ENCODE peak calls at places on chromosome 10, in four cellular contexts. One of them, this sample, is unnamed. For H3K4me1, the result is how much of the 10 kb centered on the place peaks cover.

GRCh38 chr10:11424456-11425287 is 186.8 kb downstream of the USP6NL start:
- DNase-seq in right cardiac atrium: peak
- DNase-seq in Panc1: peak
- DNase-seq in lower lobe of right lung: peak
- DNase-seq in this sample: no peak

GRCh38 chr10:104316321-104317099 is 21.8 kb downstream of the ITPRIP start:
- DNase-seq in right cardiac atrium: no peak
- DNase-seq in Panc1: no peak
- DNase-seq in lower lobe of right lung: no peak
- DNase-seq in this sample: no peak

GRCh38 chr10:116831790-116832189 is 17.5 kb upstream of the ENO4 start:
- DNase-seq in right cardiac atrium: peak
- DNase-seq in Panc1: no peak
- DNase-seq in lower lobe of right lung: no peak
- DNase-seq in this sample: no peak

GRCh38 chr10:114320249-114321116 is 81.4 kb downstream of the VWA2 start:
- DNase-seq in right cardiac atrium: no peak
- DNase-seq in Panc1: no peak
- DNase-seq in lower lobe of right lung: no peak
- DNase-seq in this sample: peak

GRCh38 chr10:118017850-118018249 is 28.9 kb downstream of the RAB11FIP2 start:
- DNase-seq in right cardiac atrium: no peak
- DNase-seq in Panc1: no peak
- DNase-seq in lower lobe of right lung: peak
- DNase-seq in this sample: no peak

GRCh38 chr10:44860811-44861751 is 50.1 kb upstream of the TMEM72 start:
- DNase-seq in right cardiac atrium: peak
- DNase-seq in Panc1: no peak
- DNase-seq in lower lobe of right lung: no peak
- DNase-seq in this sample: no peak

GRCh38 chr10:953836-954235 is 22.3 kb upstream of the LARP4B start:
- DNase-seq in right cardiac atrium: no peak
- DNase-seq in Panc1: no peak
- DNase-seq in lower lobe of right lung: no peak
- DNase-seq in this sample: no peak

GRCh38 chr10:79434816-79435215 is 10.6 kb downstream of the ZCCHC24 start:
- DNase-seq in right cardiac atrium: peak
- DNase-seq in Panc1: no peak
- DNase-seq in lower lobe of right lung: no peak
- DNase-seq in this sample: no peak

GRCh38 chr10:59880976-59881510 is 25.3 kb downstream of the CCDC6 start:
- DNase-seq in right cardiac atrium: no peak
- DNase-seq in Panc1: no peak
- DNase-seq in lower lobe of right lung: no peak
- DNase-seq in this sample: no peak

GRCh38 chr10:132282667-132283603 is 24.8 kb downstream of the STK32C start:
- DNase-seq in right cardiac atrium: peak
- DNase-seq in Panc1: no peak
- DNase-seq in lower lobe of right lung: peak
- DNase-seq in this sample: peak

GRCh38 chr10:132283604-132284382 is 24.0 kb downstream of the STK32C start:
- DNase-seq in right cardiac atrium: peak
- DNase-seq in Panc1: no peak
- DNase-seq in lower lobe of right lung: peak
- DNase-seq in this sample: no peak

GRCh38 chr10:132279873-132280645 is 27.7 kb downstream of the STK32C start:
- DNase-seq in right cardiac atrium: peak
- DNase-seq in Panc1: no peak
- DNase-seq in lower lobe of right lung: peak
- DNase-seq in this sample: no peak

GRCh38 chr10:132281915-132282666 is 25.7 kb downstream of the STK32C start:
- DNase-seq in right cardiac atrium: peak
- DNase-seq in Panc1: no peak
- DNase-seq in lower lobe of right lung: peak
- DNase-seq in this sample: peak

GRCh38 chr10:132280646-132281074 is 27.1 kb downstream of the STK32C start:
- DNase-seq in right cardiac atrium: peak
- DNase-seq in Panc1: no peak
- DNase-seq in lower lobe of right lung: peak
- DNase-seq in this sample: no peak
- H3K4me1 ChIP-seq in right cardiac atrium: under half
- H3K4me1 ChIP-seq in Panc1: under half
- H3K4me1 ChIP-seq in lower lobe of right lung: under half
- H3K4me1 ChIP-seq in this sample: under half

GRCh38 chr10:123139165-123139520 is 3.4 kb downstream of the HMX3 start:
- DNase-seq in right cardiac atrium: no peak
- DNase-seq in Panc1: no peak
- DNase-seq in lower lobe of right lung: no peak
- DNase-seq in this sample: no peak
- H3K4me1 ChIP-seq in right cardiac atrium: under half
- H3K4me1 ChIP-seq in Panc1: under half
- H3K4me1 ChIP-seq in lower lobe of right lung: under half
- H3K4me1 ChIP-seq in this sample: under half

GRCh38 chr10:110460111-110460809 is 37.4 kb upstream of the DUSP5 start:
- DNase-seq in right cardiac atrium: peak
- DNase-seq in Panc1: no peak
- DNase-seq in lower lobe of right lung: no peak
- DNase-seq in this sample: peak
- H3K4me1 ChIP-seq in right cardiac atrium: under half
- H3K4me1 ChIP-seq in Panc1: under half
- H3K4me1 ChIP-seq in lower lobe of right lung: under half
- H3K4me1 ChIP-seq in this sample: under half

GRCh38 chr10:72074413-72075183 is 13.8 kb downstream of the SPOCK2 start:
- DNase-seq in right cardiac atrium: no peak
- DNase-seq in Panc1: no peak
- DNase-seq in lower lobe of right lung: peak
- DNase-seq in this sample: no peak
- H3K4me1 ChIP-seq in right cardiac atrium: under half
- H3K4me1 ChIP-seq in Panc1: under half
- H3K4me1 ChIP-seq in lower lobe of right lung: under half
- H3K4me1 ChIP-seq in this sample: under half

DNA sequence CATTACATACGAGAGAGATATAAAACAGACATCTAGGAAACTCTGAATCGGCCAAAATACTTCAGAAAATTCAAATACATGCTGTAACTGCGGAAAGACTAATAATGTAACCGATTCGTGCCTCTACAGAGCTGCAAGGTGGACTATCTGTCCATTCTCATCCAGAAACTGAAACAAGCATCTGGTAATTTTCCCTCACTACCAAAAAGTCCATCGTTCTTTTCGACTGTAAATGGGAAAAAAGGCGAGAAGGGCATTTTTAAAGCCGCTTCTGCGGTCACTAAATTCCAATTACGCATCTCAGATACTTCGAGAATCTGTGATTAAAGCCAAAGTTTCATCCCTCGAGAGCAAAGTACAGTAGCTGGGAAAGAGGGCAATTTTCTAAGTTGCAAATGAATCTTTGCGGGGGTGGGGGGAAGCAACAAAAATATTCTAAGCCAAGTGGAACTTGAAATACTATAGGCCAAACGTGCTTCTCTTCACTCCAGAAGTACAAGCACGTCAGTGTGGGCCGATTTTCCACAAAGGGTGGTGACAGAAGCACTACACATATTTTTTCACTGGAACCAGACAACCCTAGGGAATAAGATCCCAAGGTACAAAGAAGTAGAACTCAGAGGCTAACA is 1.2 kb downstream of the OGA start:
- DNase-seq in right cardiac atrium: no peak
- DNase-seq in Panc1: no peak
- DNase-seq in lower lobe of right lung: no peak
- DNase-seq in this sample: no peak
- H3K4me1 ChIP-seq in right cardiac atrium: under half
- H3K4me1 ChIP-seq in Panc1: under half
- H3K4me1 ChIP-seq in lower lobe of right lung: under half
- H3K4me1 ChIP-seq in this sample: under half

This sample was measured in heart left ventricle.